ENCODE peak calls at places on chromosomes 12 and 14, in eight cellular contexts. One of them, this sample, is unnamed.

GRCh38 chr14:105858676-105859025 is 332.3 kb downstream of the TMEM121 start:
- DNase-seq in GM10248: no peak
- DNase-seq in heart left ventricle: no peak
- DNase-seq in RWPE1: no peak
- DNase-seq in epithelial cell of esophagus: no peak
- DNase-seq in endothelial cell: no peak
- DNase-seq in ascending aorta: no peak
- DNase-seq in adrenal gland: peak
- DNase-seq in this sample: no peak

GRCh38 chr14:32940066-32940651 is 1.5 kb downstream of the NPAS3 start:
- DNase-seq in GM10248: no peak
- DNase-seq in heart left ventricle: no peak
- DNase-seq in RWPE1: no peak
- DNase-seq in epithelial cell of esophagus: no peak
- DNase-seq in endothelial cell: peak
- DNase-seq in ascending aorta: no peak
- DNase-seq in adrenal gland: peak
- DNase-seq in this sample: no peak

GRCh38 chr12:22014041-22014782 is 31.8 kb upstream of the CMAS start:
- DNase-seq in GM10248: no peak
- DNase-seq in heart left ventricle: peak
- DNase-seq in RWPE1: no peak
- DNase-seq in epithelial cell of esophagus: no peak
- DNase-seq in endothelial cell: no peak
- DNase-seq in ascending aorta: no peak
- DNase-seq in adrenal gland: no peak
- DNase-seq in this sample: no peak

GRCh38 chr12:117069926-117070900 is 29.0 kb downstream of the TESC start:
- DNase-seq in GM10248: no peak
- DNase-seq in heart left ventricle: no peak
- DNase-seq in RWPE1: no peak
- DNase-seq in epithelial cell of esophagus: no peak
- DNase-seq in endothelial cell: no peak
- DNase-seq in ascending aorta: peak
- DNase-seq in adrenal gland: no peak
- DNase-seq in this sample: no peak

GRCh38 chr12:58833844-58834243 is 86.5 kb downstream of the LRIG3 start:
- DNase-seq in GM10248: no peak
- DNase-seq in heart left ventricle: no peak
- DNase-seq in RWPE1: no peak
- DNase-seq in epithelial cell of esophagus: peak
- DNase-seq in endothelial cell: no peak
- DNase-seq in ascending aorta: no peak
- DNase-seq in adrenal gland: no peak
- DNase-seq in this sample: no peak

GRCh38 chr12:116202433-116202832 is 75.1 kb downstream of the MED13L start:
- DNase-seq in GM10248: no peak
- DNase-seq in heart left ventricle: no peak
- DNase-seq in RWPE1: no peak
- DNase-seq in epithelial cell of esophagus: no peak
- DNase-seq in endothelial cell: no peak
- DNase-seq in ascending aorta: no peak
- DNase-seq in adrenal gland: no peak
- DNase-seq in this sample: no peak

GRCh38 chr12:18583655-18584054 is 154.2 kb downstream of the PLCZ1 start:
- DNase-seq in GM10248: no peak
- DNase-seq in heart left ventricle: no peak
- DNase-seq in RWPE1: no peak
- DNase-seq in epithelial cell of esophagus: no peak
- DNase-seq in endothelial cell: no peak
- DNase-seq in ascending aorta: no peak
- DNase-seq in adrenal gland: no peak
- DNase-seq in this sample: no peak

GRCh38 chr14:70027785-70028428 is 148.7 kb downstream of the SMOC1 start:
- DNase-seq in GM10248: peak
- DNase-seq in heart left ventricle: peak
- DNase-seq in RWPE1: peak
- DNase-seq in epithelial cell of esophagus: peak
- DNase-seq in endothelial cell: peak
- DNase-seq in ascending aorta: no peak
- DNase-seq in adrenal gland: peak
- DNase-seq in this sample: peak

GRCh38 chr12:119249441-119249840 is 70.7 kb downstream of the HSPB8 start:
- DNase-seq in GM10248: no peak
- DNase-seq in heart left ventricle: no peak
- DNase-seq in RWPE1: no peak
- DNase-seq in epithelial cell of esophagus: no peak
- DNase-seq in endothelial cell: no peak
- DNase-seq in ascending aorta: no peak
- DNase-seq in adrenal gland: no peak
- DNase-seq in this sample: no peak

GRCh38 chr12:20716985-20717384 is 21.9 kb downstream of the SLCO1C1 start:
- DNase-seq in GM10248: no peak
- DNase-seq in heart left ventricle: no peak
- DNase-seq in RWPE1: no peak
- DNase-seq in epithelial cell of esophagus: no peak
- DNase-seq in endothelial cell: no peak
- DNase-seq in ascending aorta: no peak
- DNase-seq in adrenal gland: no peak
- DNase-seq in this sample: no peak

GRCh38 chr12:5375547-5376295 is 56.2 kb upstream of the NTF3 start:
- DNase-seq in GM10248: no peak
- DNase-seq in heart left ventricle: no peak
- DNase-seq in RWPE1: no peak
- DNase-seq in epithelial cell of esophagus: no peak
- DNase-seq in endothelial cell: no peak
- DNase-seq in ascending aorta: no peak
- DNase-seq in adrenal gland: no peak
- DNase-seq in this sample: no peak

GRCh38 chr12:24943947-24944597 is 4.8 kb downstream of the BCAT1 start:
- DNase-seq in GM10248: no peak
- DNase-seq in heart left ventricle: no peak
- DNase-seq in RWPE1: no peak
- DNase-seq in epithelial cell of esophagus: no peak
- DNase-seq in endothelial cell: no peak
- DNase-seq in ascending aorta: no peak
- DNase-seq in adrenal gland: no peak
- DNase-seq in this sample: no peak

GRCh38 chr12:29054790-29055663 is 94.1 kb upstream of the FAR2 start:
- DNase-seq in GM10248: no peak
- DNase-seq in heart left ventricle: no peak
- DNase-seq in RWPE1: no peak
- DNase-seq in epithelial cell of esophagus: no peak
- DNase-seq in endothelial cell: no peak
- DNase-seq in ascending aorta: no peak
- DNase-seq in adrenal gland: no peak
- DNase-seq in this sample: no peak

GRCh38 chr14:24403294-24404013 is 4.7 kb downstream of the NYNRIN start:
- DNase-seq in GM10248: no peak
- DNase-seq in heart left ventricle: no peak
- DNase-seq in RWPE1: no peak
- DNase-seq in epithelial cell of esophagus: peak
- DNase-seq in endothelial cell: no peak
- DNase-seq in ascending aorta: no peak
- DNase-seq in adrenal gland: peak
- DNase-seq in this sample: no peak

GRCh38 chr12:119006749-119007148 is 25.4 kb downstream of the SRRM4 start:
- DNase-seq in GM10248: no peak
- DNase-seq in heart left ventricle: no peak
- DNase-seq in RWPE1: no peak
- DNase-seq in epithelial cell of esophagus: no peak
- DNase-seq in endothelial cell: no peak
- DNase-seq in ascending aorta: no peak
- DNase-seq in adrenal gland: no peak
- DNase-seq in this sample: no peak

DNA sequence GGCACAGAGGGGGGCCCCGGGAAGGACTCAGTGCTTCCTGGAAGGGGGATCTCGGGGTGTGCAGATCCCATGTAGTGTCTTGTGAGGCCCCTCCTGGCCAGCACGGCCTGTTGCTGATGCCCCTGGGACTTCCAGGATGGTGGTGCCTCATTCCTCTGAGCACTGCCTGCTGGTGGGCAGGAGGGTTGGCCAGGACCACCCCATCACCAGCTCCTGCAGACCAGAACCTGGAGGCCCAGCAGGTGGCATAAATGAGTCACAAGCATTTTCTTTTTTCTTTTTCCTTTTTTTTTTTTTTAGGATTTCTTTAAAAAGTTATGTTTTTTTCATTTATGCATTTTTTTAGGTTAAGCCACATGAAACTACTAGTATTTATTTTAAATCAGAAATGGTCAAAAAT is 8.0 kb downstream of the MMP17 start:
- DNase-seq in GM10248: no peak
- DNase-seq in heart left ventricle: no peak
- DNase-seq in RWPE1: no peak
- DNase-seq in epithelial cell of esophagus: no peak
- DNase-seq in endothelial cell: no peak
- DNase-seq in ascending aorta: no peak
- DNase-seq in adrenal gland: no peak
- DNase-seq in this sample: no peak
- TF ChIP-seq CTCF in GM10248: peak
- TF ChIP-seq CTCF in heart left ventricle: peak
- TF ChIP-seq CTCF in RWPE1: peak
- TF ChIP-seq CTCF in epithelial cell of esophagus: peak
- TF ChIP-seq CTCF in endothelial cell: no peak
- TF ChIP-seq CTCF in ascending aorta: no peak
- TF ChIP-seq CTCF in adrenal gland: peak
- TF ChIP-seq CTCF in this sample: no peak

DNA sequence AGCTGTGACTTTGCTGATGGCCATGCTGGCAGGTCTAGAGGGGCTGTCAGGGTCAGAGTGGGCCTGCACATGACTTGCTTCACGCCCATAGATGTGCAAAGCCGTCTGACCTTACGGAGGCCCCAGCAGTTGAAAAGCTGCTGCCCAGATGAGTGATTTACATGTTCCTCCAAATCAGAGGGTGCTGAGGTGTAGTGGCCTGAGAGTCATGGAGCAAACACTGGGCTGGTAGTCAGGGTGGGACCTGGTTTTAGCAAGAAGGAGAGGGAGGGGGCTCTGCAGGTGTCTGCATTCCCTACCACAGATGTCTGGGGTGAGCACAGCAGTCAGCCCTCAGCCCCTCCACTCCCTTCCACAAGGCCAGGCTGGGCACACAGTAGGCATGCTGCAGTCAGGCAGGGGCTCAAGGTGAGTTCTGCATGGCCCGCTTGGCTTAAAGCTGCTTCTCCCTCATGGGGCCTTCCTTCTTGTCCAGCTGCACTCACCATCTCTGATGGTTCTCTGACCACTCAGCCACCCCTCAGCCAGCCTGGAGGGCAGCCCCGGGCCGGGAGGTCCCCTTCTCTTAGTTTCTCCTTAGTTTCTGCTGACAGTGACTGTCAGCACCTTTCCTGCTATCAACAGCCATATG is 34.2 kb upstream of the EML1 start:
- DNase-seq in GM10248: no peak
- DNase-seq in heart left ventricle: no peak
- DNase-seq in RWPE1: no peak
- DNase-seq in epithelial cell of esophagus: no peak
- DNase-seq in endothelial cell: no peak
- DNase-seq in ascending aorta: no peak
- DNase-seq in adrenal gland: no peak
- DNase-seq in this sample: no peak
- TF ChIP-seq CTCF in GM10248: no peak
- TF ChIP-seq CTCF in heart left ventricle: no peak
- TF ChIP-seq CTCF in RWPE1: no peak
- TF ChIP-seq CTCF in epithelial cell of esophagus: no peak
- TF ChIP-seq CTCF in endothelial cell: no peak
- TF ChIP-seq CTCF in ascending aorta: no peak
- TF ChIP-seq CTCF in adrenal gland: no peak
- TF ChIP-seq CTCF in this sample: no peak

GRCh38 chr12:31728917-31729640 is at the start of gene AMN1:
- DNase-seq in GM10248: peak
- DNase-seq in heart left ventricle: peak
- DNase-seq in RWPE1: peak
- DNase-seq in epithelial cell of esophagus: peak
- DNase-seq in endothelial cell: peak
- DNase-seq in ascending aorta: peak
- DNase-seq in adrenal gland: peak
- DNase-seq in this sample: peak
- TF ChIP-seq CTCF in GM10248: no peak
- TF ChIP-seq CTCF in heart left ventricle: no peak
- TF ChIP-seq CTCF in RWPE1: no peak
- TF ChIP-seq CTCF in epithelial cell of esophagus: peak
- TF ChIP-seq CTCF in endothelial cell: no peak
- TF ChIP-seq CTCF in ascending aorta: no peak
- TF ChIP-seq CTCF in adrenal gland: peak
- TF ChIP-seq CTCF in this sample: no peak

DNA sequence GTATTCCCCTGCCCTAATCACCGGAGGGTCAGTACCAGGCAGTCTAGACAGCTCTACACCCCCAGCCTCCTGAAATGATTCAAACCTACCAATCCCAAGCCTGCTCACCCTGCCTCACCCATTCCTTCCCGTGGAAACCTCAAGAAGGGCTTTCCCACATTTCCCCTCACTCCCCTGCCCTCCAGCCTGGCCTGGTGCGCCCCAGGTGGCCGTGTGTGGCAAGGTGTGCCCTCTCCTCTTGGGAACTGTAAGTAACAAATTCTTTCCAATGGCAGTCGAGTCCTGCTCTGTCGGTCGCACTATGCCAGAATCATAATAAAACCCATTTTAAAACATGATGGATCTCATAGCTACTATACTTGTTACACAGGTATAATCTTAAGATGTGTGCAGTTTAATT is 13.9 kb upstream of the DEGS2 start:
- DNase-seq in GM10248: no peak
- DNase-seq in heart left ventricle: no peak
- DNase-seq in RWPE1: no peak
- DNase-seq in epithelial cell of esophagus: no peak
- DNase-seq in endothelial cell: no peak
- DNase-seq in ascending aorta: no peak
- DNase-seq in adrenal gland: no peak
- DNase-seq in this sample: no peak
- TF ChIP-seq CTCF in GM10248: no peak
- TF ChIP-seq CTCF in heart left ventricle: no peak
- TF ChIP-seq CTCF in RWPE1: no peak
- TF ChIP-seq CTCF in epithelial cell of esophagus: no peak
- TF ChIP-seq CTCF in endothelial cell: no peak
- TF ChIP-seq CTCF in ascending aorta: no peak
- TF ChIP-seq CTCF in adrenal gland: no peak
- TF ChIP-seq CTCF in this sample: no peak

DNA sequence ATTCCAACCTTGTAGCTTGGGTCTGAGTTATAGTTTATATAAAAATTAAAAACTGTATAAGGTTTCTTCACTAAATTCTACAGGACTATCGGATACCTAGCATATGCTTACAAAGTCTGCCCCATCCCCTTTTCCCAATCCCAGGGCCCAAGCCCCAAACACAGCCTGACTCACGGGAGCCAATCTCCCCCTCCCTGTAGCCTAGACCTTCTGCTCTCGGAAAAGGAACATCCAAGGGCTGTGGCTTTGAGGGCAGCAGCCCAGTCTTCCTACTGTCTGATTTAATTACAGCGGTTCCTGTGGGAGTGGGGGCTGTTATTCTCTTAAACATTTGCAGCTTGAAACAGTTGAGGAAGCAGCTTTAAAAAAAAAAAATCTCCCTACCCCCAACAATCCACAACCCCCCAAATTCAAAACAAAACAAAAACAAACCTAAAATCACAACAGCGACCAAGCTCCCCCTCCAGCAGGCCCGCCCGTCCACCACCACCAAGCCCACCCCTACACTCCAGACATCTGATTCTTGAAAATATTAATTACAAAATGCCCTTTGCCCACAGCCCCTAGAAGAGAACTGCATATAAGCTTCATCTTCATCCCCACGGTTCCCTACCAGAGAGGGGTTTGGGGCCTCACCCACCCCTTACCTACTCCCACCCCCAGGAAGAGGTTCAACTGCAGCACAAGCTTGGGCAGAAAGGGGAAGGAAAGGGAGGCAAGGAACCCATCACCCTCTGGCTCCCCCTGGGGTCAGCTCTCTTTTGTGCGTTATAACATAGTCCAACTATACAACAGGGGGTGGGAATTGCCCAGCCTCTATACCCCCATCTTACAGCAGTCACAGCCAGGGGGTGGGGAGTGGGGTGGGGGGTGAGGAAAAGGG is 1.1 kb upstream of the PRKAG1 start:
- DNase-seq in GM10248: peak
- DNase-seq in heart left ventricle: peak
- DNase-seq in RWPE1: peak
- DNase-seq in epithelial cell of esophagus: peak
- DNase-seq in endothelial cell: peak
- DNase-seq in ascending aorta: no peak
- DNase-seq in adrenal gland: peak
- DNase-seq in this sample: no peak
- TF ChIP-seq CTCF in GM10248: peak
- TF ChIP-seq CTCF in heart left ventricle: no peak
- TF ChIP-seq CTCF in RWPE1: peak
- TF ChIP-seq CTCF in epithelial cell of esophagus: peak
- TF ChIP-seq CTCF in endothelial cell: peak
- TF ChIP-seq CTCF in ascending aorta: no peak
- TF ChIP-seq CTCF in adrenal gland: no peak
- TF ChIP-seq CTCF in this sample: no peak

This sample was measured in omental fat pad.